ENCODE peak calls at places on chromosomes 5 and 9, in eight cellular contexts. One of them, this sample, is unnamed.
A peak's percentile ranks its signal among the peaks of the same experiment; 100 is the strongest.

GRCh38 chr5:58794875-58795274 is 212.0 kb downstream of the RAB3C start:
- DNase-seq in adipocyte: no peak
- DNase-seq in epithelial cell of prostate: no peak
- DNase-seq in activated T-helper 2 cell treated with anti-CD3 and anti-CD28 coated beads, Interferon-gamma antibody, Interleukin-2, Interleukin-4, amounts not matched to agents 10 μg/mL and 5 μg/mL and 100 μg/mL, durations not matched to agents 14 hours and 24 hours and 36 hours: no peak
- DNase-seq in activated CD4-positive, alpha-beta memory T cell treated with anti-CD3 and anti-CD28 coated beads, Interleukin-2, amount 10 ng/mL, durations not matched to agents 7 days and 5 days: no peak
- DNase-seq in IMR-90: no peak
- DNase-seq in GM06990: no peak
- DNase-seq in stimulated activated CD8-positive, alpha-beta memory T cell treated with anti-CD3 and anti-CD28 coated beads, Interleukin-15, amount 100 ng/mL, for 4 hours: no peak
- DNase-seq in this sample: peak; percentile 4

GRCh38 chr5:179241764-179242370 is 103.4 kb downstream of the ADAMTS2 start:
- DNase-seq in activated T-helper 2 cell treated with anti-CD3 and anti-CD28 coated beads, Interferon-gamma antibody, Interleukin-2, Interleukin-4, amounts not matched to agents 10 μg/mL and 5 μg/mL and 100 μg/mL, durations not matched to agents 14 hours and 24 hours and 36 hours: no peak
- DNase-seq in stimulated activated CD8-positive, alpha-beta memory T cell treated with anti-CD3 and anti-CD28 coated beads, Interleukin-15, amount 100 ng/mL, for 4 hours: no peak
- DNase-seq in epithelial cell of prostate: no peak
- DNase-seq in activated CD4-positive, alpha-beta memory T cell treated with anti-CD3 and anti-CD28 coated beads, Interleukin-2, amount 10 ng/mL, durations not matched to agents 7 days and 5 days: no peak
- DNase-seq in GM06990: no peak
- DNase-seq in adipocyte: no peak
- DNase-seq in IMR-90: no peak
- DNase-seq in this sample: no peak

GRCh38 chr5:2752059-2752874 is 790 bp upstream of the IRX2 start:
- DNase-seq in activated CD4-positive, alpha-beta memory T cell treated with anti-CD3 and anti-CD28 coated beads, Interleukin-2, amount 10 ng/mL, durations not matched to agents 7 days and 5 days: no peak
- DNase-seq in stimulated activated CD8-positive, alpha-beta memory T cell treated with anti-CD3 and anti-CD28 coated beads, Interleukin-15, amount 100 ng/mL, for 4 hours: no peak
- DNase-seq in GM06990: no peak
- DNase-seq in IMR-90: no peak
- DNase-seq in epithelial cell of prostate: no peak
- DNase-seq in adipocyte: no peak
- DNase-seq in activated T-helper 2 cell treated with anti-CD3 and anti-CD28 coated beads, Interferon-gamma antibody, Interleukin-2, Interleukin-4, amounts not matched to agents 10 μg/mL and 5 μg/mL and 100 μg/mL, durations not matched to agents 14 hours and 24 hours and 36 hours: no peak
- DNase-seq in this sample: no peak

GRCh38 chr5:162268694-162269481 is 201.3 kb downstream of the GABRG2 start:
- DNase-seq in stimulated activated CD8-positive, alpha-beta memory T cell treated with anti-CD3 and anti-CD28 coated beads, Interleukin-15, amount 100 ng/mL, for 4 hours: no peak
- DNase-seq in activated T-helper 2 cell treated with anti-CD3 and anti-CD28 coated beads, Interferon-gamma antibody, Interleukin-2, Interleukin-4, amounts not matched to agents 10 μg/mL and 5 μg/mL and 100 μg/mL, durations not matched to agents 14 hours and 24 hours and 36 hours: no peak
- DNase-seq in IMR-90: no peak
- DNase-seq in GM06990: no peak
- DNase-seq in epithelial cell of prostate: no peak
- DNase-seq in adipocyte: no peak
- DNase-seq in activated CD4-positive, alpha-beta memory T cell treated with anti-CD3 and anti-CD28 coated beads, Interleukin-2, amount 10 ng/mL, durations not matched to agents 7 days and 5 days: no peak
- DNase-seq in this sample: no peak

GRCh38 chr5:25414746-25415145 is 770.0 kb upstream of the CDH10 start:
- DNase-seq in adipocyte: no peak
- DNase-seq in epithelial cell of prostate: peak; percentile 0
- DNase-seq in GM06990: no peak
- DNase-seq in activated T-helper 2 cell treated with anti-CD3 and anti-CD28 coated beads, Interferon-gamma antibody, Interleukin-2, Interleukin-4, amounts not matched to agents 10 μg/mL and 5 μg/mL and 100 μg/mL, durations not matched to agents 14 hours and 24 hours and 36 hours: no peak
- DNase-seq in IMR-90: no peak
- DNase-seq in stimulated activated CD8-positive, alpha-beta memory T cell treated with anti-CD3 and anti-CD28 coated beads, Interleukin-15, amount 100 ng/mL, for 4 hours: no peak
- DNase-seq in activated CD4-positive, alpha-beta memory T cell treated with anti-CD3 and anti-CD28 coated beads, Interleukin-2, amount 10 ng/mL, durations not matched to agents 7 days and 5 days: no peak
- DNase-seq in this sample: no peak

GRCh38 chr9:129412814-129413536 is 207.9 kb downstream of the C9orf50 start:
- DNase-seq in IMR-90: peak; percentile 78
- DNase-seq in activated T-helper 2 cell treated with anti-CD3 and anti-CD28 coated beads, Interferon-gamma antibody, Interleukin-2, Interleukin-4, amounts not matched to agents 10 μg/mL and 5 μg/mL and 100 μg/mL, durations not matched to agents 14 hours and 24 hours and 36 hours: peak; percentile 49
- DNase-seq in adipocyte: peak; percentile 89
- DNase-seq in epithelial cell of prostate: no peak
- DNase-seq in stimulated activated CD8-positive, alpha-beta memory T cell treated with anti-CD3 and anti-CD28 coated beads, Interleukin-15, amount 100 ng/mL, for 4 hours: no peak
- DNase-seq in GM06990: peak; percentile 32
- DNase-seq in activated CD4-positive, alpha-beta memory T cell treated with anti-CD3 and anti-CD28 coated beads, Interleukin-2, amount 10 ng/mL, durations not matched to agents 7 days and 5 days: no peak
- DNase-seq in this sample: no peak

GRCh38 chr5:145990077-145990653 is 53.8 kb downstream of the SH3RF2 start:
- DNase-seq in adipocyte: no peak
- DNase-seq in GM06990: no peak
- DNase-seq in activated CD4-positive, alpha-beta memory T cell treated with anti-CD3 and anti-CD28 coated beads, Interleukin-2, amount 10 ng/mL, durations not matched to agents 7 days and 5 days: no peak
- DNase-seq in stimulated activated CD8-positive, alpha-beta memory T cell treated with anti-CD3 and anti-CD28 coated beads, Interleukin-15, amount 100 ng/mL, for 4 hours: no peak
- DNase-seq in IMR-90: no peak
- DNase-seq in epithelial cell of prostate: no peak
- DNase-seq in activated T-helper 2 cell treated with anti-CD3 and anti-CD28 coated beads, Interferon-gamma antibody, Interleukin-2, Interleukin-4, amounts not matched to agents 10 μg/mL and 5 μg/mL and 100 μg/mL, durations not matched to agents 14 hours and 24 hours and 36 hours: no peak
- DNase-seq in this sample: no peak

GRCh38 chr5:149367249-149367971 is 9.6 kb downstream of the PCYOX1L start:
- DNase-seq in activated CD4-positive, alpha-beta memory T cell treated with anti-CD3 and anti-CD28 coated beads, Interleukin-2, amount 10 ng/mL, durations not matched to agents 7 days and 5 days: peak; percentile 63
- DNase-seq in GM06990: peak; percentile 38
- DNase-seq in epithelial cell of prostate: no peak
- DNase-seq in stimulated activated CD8-positive, alpha-beta memory T cell treated with anti-CD3 and anti-CD28 coated beads, Interleukin-15, amount 100 ng/mL, for 4 hours: peak; percentile 25
- DNase-seq in IMR-90: peak; percentile 70
- DNase-seq in adipocyte: peak; percentile 83
- DNase-seq in activated T-helper 2 cell treated with anti-CD3 and anti-CD28 coated beads, Interferon-gamma antibody, Interleukin-2, Interleukin-4, amounts not matched to agents 10 μg/mL and 5 μg/mL and 100 μg/mL, durations not matched to agents 14 hours and 24 hours and 36 hours: peak; percentile 32
- DNase-seq in this sample: no peak

GRCh38 chr9:137383453-137384115 is 39.4 kb downstream of the EXD3 start:
- DNase-seq in activated CD4-positive, alpha-beta memory T cell treated with anti-CD3 and anti-CD28 coated beads, Interleukin-2, amount 10 ng/mL, durations not matched to agents 7 days and 5 days: no peak
- DNase-seq in IMR-90: no peak
- DNase-seq in GM06990: no peak
- DNase-seq in epithelial cell of prostate: no peak
- DNase-seq in activated T-helper 2 cell treated with anti-CD3 and anti-CD28 coated beads, Interferon-gamma antibody, Interleukin-2, Interleukin-4, amounts not matched to agents 10 μg/mL and 5 μg/mL and 100 μg/mL, durations not matched to agents 14 hours and 24 hours and 36 hours: no peak
- DNase-seq in adipocyte: no peak
- DNase-seq in stimulated activated CD8-positive, alpha-beta memory T cell treated with anti-CD3 and anti-CD28 coated beads, Interleukin-15, amount 100 ng/mL, for 4 hours: no peak
- DNase-seq in this sample: no peak

GRCh38 chr5:105695916-105696315 is 1974.8 kb downstream of the EFNA5 start:
- DNase-seq in activated CD4-positive, alpha-beta memory T cell treated with anti-CD3 and anti-CD28 coated beads, Interleukin-2, amount 10 ng/mL, durations not matched to agents 7 days and 5 days: no peak
- DNase-seq in stimulated activated CD8-positive, alpha-beta memory T cell treated with anti-CD3 and anti-CD28 coated beads, Interleukin-15, amount 100 ng/mL, for 4 hours: no peak
- DNase-seq in GM06990: no peak
- DNase-seq in IMR-90: no peak
- DNase-seq in adipocyte: no peak
- DNase-seq in activated T-helper 2 cell treated with anti-CD3 and anti-CD28 coated beads, Interferon-gamma antibody, Interleukin-2, Interleukin-4, amounts not matched to agents 10 μg/mL and 5 μg/mL and 100 μg/mL, durations not matched to agents 14 hours and 24 hours and 36 hours: no peak
- DNase-seq in epithelial cell of prostate: no peak
- DNase-seq in this sample: no peak